ENCODE peak calls at places on chromosome 12, in eight cellular contexts. One of them, this sample, is unnamed.

GRCh38 chr12:2052861-2053674 is at the start of gene CACNA1C:
- DNase-seq in amygdala: peak; percentile 14
- DNase-seq in suprapubic skin: no peak
- DNase-seq in NCI-H2081: peak; percentile 71
- DNase-seq in psoas muscle: peak; percentile 71
- DNase-seq in germinal center: peak; percentile 36
- DNase-seq in pulmonary artery endothelial cell: no peak
- DNase-seq in right atrium auricular region: no peak
- DNase-seq in this sample: peak; percentile 62

GRCh38 chr12:121279507-121279915 is 17.0 kb downstream of the CAMKK2 start:
- DNase-seq in amygdala: no peak
- DNase-seq in psoas muscle: peak; percentile 69
- DNase-seq in suprapubic skin: no peak
- DNase-seq in pulmonary artery endothelial cell: no peak
- DNase-seq in germinal center: no peak
- DNase-seq in NCI-H2081: no peak
- DNase-seq in right atrium auricular region: no peak
- DNase-seq in this sample: no peak

GRCh38 chr12:89706551-89707348 is 1.9 kb downstream of the ATP2B1 start:
- DNase-seq in amygdala: peak; percentile 2
- DNase-seq in psoas muscle: peak; percentile 51
- DNase-seq in right atrium auricular region: no peak
- DNase-seq in germinal center: no peak
- DNase-seq in suprapubic skin: no peak
- DNase-seq in NCI-H2081: peak; percentile 11
- DNase-seq in pulmonary artery endothelial cell: no peak
- DNase-seq in this sample: no peak

GRCh38 chr12:115467531-115467930 is 783.6 kb upstream of the TBX3 start:
- DNase-seq in psoas muscle: no peak
- DNase-seq in NCI-H2081: no peak
- DNase-seq in suprapubic skin: no peak
- DNase-seq in right atrium auricular region: no peak
- DNase-seq in amygdala: no peak
- DNase-seq in pulmonary artery endothelial cell: no peak
- DNase-seq in germinal center: no peak
- DNase-seq in this sample: no peak

GRCh38 chr12:7060353-7060954 is at the start of gene C1S:
- DNase-seq in suprapubic skin: peak; percentile 82
- DNase-seq in NCI-H2081: peak; percentile 3
- DNase-seq in pulmonary artery endothelial cell: peak; percentile 19
- DNase-seq in right atrium auricular region: peak; percentile 92
- DNase-seq in amygdala: no peak
- DNase-seq in germinal center: no peak
- DNase-seq in psoas muscle: peak; percentile 90
- DNase-seq in this sample: no peak

GRCh38 chr12:89947437-89948265 is 239.0 kb upstream of the ATP2B1 start:
- DNase-seq in psoas muscle: no peak
- DNase-seq in amygdala: no peak
- DNase-seq in germinal center: no peak
- DNase-seq in pulmonary artery endothelial cell: peak; percentile 78
- DNase-seq in right atrium auricular region: no peak
- DNase-seq in NCI-H2081: peak; percentile 76
- DNase-seq in suprapubic skin: no peak
- DNase-seq in this sample: no peak

GRCh38 chr12:95316798-95317197 is 99.2 kb downstream of the VEZT start:
- DNase-seq in pulmonary artery endothelial cell: no peak
- DNase-seq in amygdala: no peak
- DNase-seq in psoas muscle: no peak
- DNase-seq in suprapubic skin: no peak
- DNase-seq in germinal center: no peak
- DNase-seq in right atrium auricular region: no peak
- DNase-seq in NCI-H2081: no peak
- DNase-seq in this sample: no peak

GRCh38 chr12:51848843-51849735 is 571 bp upstream of the FIGNL2 start:
- DNase-seq in suprapubic skin: no peak
- DNase-seq in germinal center: no peak
- DNase-seq in amygdala: no peak
- DNase-seq in right atrium auricular region: no peak
- DNase-seq in pulmonary artery endothelial cell: no peak
- DNase-seq in NCI-H2081: no peak
- DNase-seq in psoas muscle: no peak
- DNase-seq in this sample: no peak

GRCh38 chr12:64318605-64319004 is 72.0 kb downstream of the C12orf56 start:
- DNase-seq in suprapubic skin: no peak
- DNase-seq in amygdala: no peak
- DNase-seq in pulmonary artery endothelial cell: no peak
- DNase-seq in right atrium auricular region: no peak
- DNase-seq in NCI-H2081: no peak
- DNase-seq in germinal center: no peak
- DNase-seq in psoas muscle: no peak
- DNase-seq in this sample: no peak

GRCh38 chr12:83036847-83037246 is 350.1 kb downstream of the TMTC2 start:
- DNase-seq in suprapubic skin: no peak
- DNase-seq in right atrium auricular region: no peak
- DNase-seq in pulmonary artery endothelial cell: no peak
- DNase-seq in psoas muscle: no peak
- DNase-seq in germinal center: no peak
- DNase-seq in amygdala: no peak
- DNase-seq in NCI-H2081: no peak
- DNase-seq in this sample: no peak

GRCh38 chr12:126369487-126370463 is 1304.5 kb downstream of the AACS start:
- DNase-seq in amygdala: no peak
- DNase-seq in pulmonary artery endothelial cell: no peak
- DNase-seq in right atrium auricular region: no peak
- DNase-seq in germinal center: no peak
- DNase-seq in NCI-H2081: no peak
- DNase-seq in psoas muscle: no peak
- DNase-seq in suprapubic skin: no peak
- DNase-seq in this sample: no peak

GRCh38 chr12:62466018-62466595 is 519 bp upstream of the MON2 start:
- DNase-seq in pulmonary artery endothelial cell: no peak
- DNase-seq in NCI-H2081: no peak
- DNase-seq in germinal center: peak; percentile 65
- DNase-seq in psoas muscle: no peak
- DNase-seq in right atrium auricular region: peak; percentile 62
- DNase-seq in suprapubic skin: no peak
- DNase-seq in amygdala: peak; percentile 28
- DNase-seq in this sample: peak; percentile 32

GRCh38 chr12:24888813-24889212 is 60.1 kb downstream of the BCAT1 start:
- DNase-seq in psoas muscle: no peak
- DNase-seq in right atrium auricular region: no peak
- DNase-seq in pulmonary artery endothelial cell: no peak
- DNase-seq in amygdala: no peak
- DNase-seq in germinal center: no peak
- DNase-seq in suprapubic skin: no peak
- DNase-seq in NCI-H2081: peak; percentile 3
- DNase-seq in this sample: no peak

GRCh38 chr12:115763982-115764621 is 513.4 kb downstream of the MED13L start:
- DNase-seq in amygdala: no peak
- DNase-seq in pulmonary artery endothelial cell: no peak
- DNase-seq in psoas muscle: no peak
- DNase-seq in right atrium auricular region: no peak
- DNase-seq in NCI-H2081: no peak
- DNase-seq in germinal center: no peak
- DNase-seq in suprapubic skin: no peak
- DNase-seq in this sample: no peak

GRCh38 chr12:132597333-132598283 is 12.8 kb downstream of the LRCOL1 start:
- DNase-seq in right atrium auricular region: no peak
- DNase-seq in amygdala: no peak
- DNase-seq in NCI-H2081: peak; percentile 55
- DNase-seq in germinal center: no peak
- DNase-seq in psoas muscle: no peak
- DNase-seq in pulmonary artery endothelial cell: no peak
- DNase-seq in suprapubic skin: no peak
- DNase-seq in this sample: no peak

GRCh38 chr12:41051909-41052308 is 136.2 kb upstream of the PDZRN4 start:
- DNase-seq in pulmonary artery endothelial cell: no peak
- DNase-seq in right atrium auricular region: no peak
- DNase-seq in suprapubic skin: no peak
- DNase-seq in germinal center: no peak
- DNase-seq in psoas muscle: no peak
- DNase-seq in NCI-H2081: no peak
- DNase-seq in amygdala: no peak
- DNase-seq in this sample: no peak

GRCh38 chr12:108966378-108967151 is 54.3 kb downstream of the SVOP start:
- DNase-seq in amygdala: no peak
- DNase-seq in NCI-H2081: peak; percentile 23
- DNase-seq in suprapubic skin: no peak
- DNase-seq in right atrium auricular region: no peak
- DNase-seq in psoas muscle: peak; percentile 70
- DNase-seq in germinal center: no peak
- DNase-seq in pulmonary artery endothelial cell: no peak
- DNase-seq in this sample: no peak

GRCh38 chr12:64187370-64187769 is 34.7 kb downstream of the KICS2 start:
- DNase-seq in psoas muscle: no peak
- DNase-seq in suprapubic skin: no peak
- DNase-seq in pulmonary artery endothelial cell: no peak
- DNase-seq in NCI-H2081: no peak
- DNase-seq in germinal center: no peak
- DNase-seq in right atrium auricular region: no peak
- DNase-seq in amygdala: no peak
- DNase-seq in this sample: no peak

GRCh38 chr12:62190921-62191746 is 69.1 kb upstream of the USP15 start:
- DNase-seq in right atrium auricular region: no peak
- DNase-seq in suprapubic skin: no peak
- DNase-seq in pulmonary artery endothelial cell: no peak
- DNase-seq in germinal center: peak; percentile 3
- DNase-seq in NCI-H2081: no peak
- DNase-seq in amygdala: no peak
- DNase-seq in psoas muscle: no peak
- DNase-seq in this sample: peak; percentile 22

GRCh38 chr12:126055521-126055920 is 990.3 kb downstream of the AACS start:
- DNase-seq in suprapubic skin: no peak
- DNase-seq in psoas muscle: no peak
- DNase-seq in pulmonary artery endothelial cell: no peak
- DNase-seq in germinal center: no peak
- DNase-seq in NCI-H2081: no peak
- DNase-seq in amygdala: no peak
- DNase-seq in right atrium auricular region: no peak
- DNase-seq in this sample: no peak

GRCh38 chr12:92065664-92066063 is 80.0 kb downstream of the BTG1 start:
- DNase-seq in suprapubic skin: no peak
- DNase-seq in right atrium auricular region: no peak
- DNase-seq in psoas muscle: no peak
- DNase-seq in pulmonary artery endothelial cell: no peak
- DNase-seq in germinal center: no peak
- DNase-seq in NCI-H2081: no peak
- DNase-seq in amygdala: no peak
- DNase-seq in this sample: no peak

GRCh38 chr12:53276511-53276910 is 8.4 kb downstream of the ESPL1 start:
- DNase-seq in right atrium auricular region: no peak
- DNase-seq in pulmonary artery endothelial cell: no peak
- DNase-seq in germinal center: no peak
- DNase-seq in amygdala: no peak
- DNase-seq in NCI-H2081: no peak
- DNase-seq in psoas muscle: peak; percentile 31
- DNase-seq in suprapubic skin: no peak
- DNase-seq in this sample: no peak

GRCh38 chr12:12559699-12560296 is 2.9 kb downstream of the DUSP16 start:
- DNase-seq in pulmonary artery endothelial cell: no peak
- DNase-seq in suprapubic skin: no peak
- DNase-seq in germinal center: no peak
- DNase-seq in NCI-H2081: no peak
- DNase-seq in right atrium auricular region: no peak
- DNase-seq in amygdala: no peak
- DNase-seq in psoas muscle: no peak
- DNase-seq in this sample: no peak

GRCh38 chr12:91023326-91024004 is 18.7 kb upstream of the EPYC start:
- DNase-seq in right atrium auricular region: no peak
- DNase-seq in suprapubic skin: no peak
- DNase-seq in pulmonary artery endothelial cell: no peak
- DNase-seq in amygdala: no peak
- DNase-seq in NCI-H2081: no peak
- DNase-seq in psoas muscle: no peak
- DNase-seq in germinal center: no peak
- DNase-seq in this sample: no peak

GRCh38 chr12:45326358-45326971 is 110.6 kb downstream of the ANO6 start:
- DNase-seq in pulmonary artery endothelial cell: no peak
- DNase-seq in psoas muscle: no peak
- DNase-seq in germinal center: no peak
- DNase-seq in suprapubic skin: no peak
- DNase-seq in right atrium auricular region: no peak
- DNase-seq in NCI-H2081: no peak
- DNase-seq in amygdala: no peak
- DNase-seq in this sample: no peak

GRCh38 chr12:131882804-131883520 is 11.5 kb upstream of the ULK1 start:
- DNase-seq in NCI-H2081: no peak
- DNase-seq in amygdala: no peak
- DNase-seq in germinal center: no peak
- DNase-seq in right atrium auricular region: no peak
- DNase-seq in pulmonary artery endothelial cell: no peak
- DNase-seq in psoas muscle: no peak
- DNase-seq in suprapubic skin: no peak
- DNase-seq in this sample: no peak

GRCh38 chr12:67818379-67819001 is 169.9 kb downstream of the DYRK2 start:
- DNase-seq in germinal center: no peak
- DNase-seq in psoas muscle: no peak
- DNase-seq in suprapubic skin: no peak
- DNase-seq in pulmonary artery endothelial cell: no peak
- DNase-seq in NCI-H2081: no peak
- DNase-seq in amygdala: no peak
- DNase-seq in right atrium auricular region: no peak
- DNase-seq in this sample: no peak

GRCh38 chr12:12952036-12952435 is at the start of gene GPRC5D:
- DNase-seq in pulmonary artery endothelial cell: no peak
- DNase-seq in amygdala: no peak
- DNase-seq in suprapubic skin: no peak
- DNase-seq in psoas muscle: no peak
- DNase-seq in NCI-H2081: no peak
- DNase-seq in right atrium auricular region: no peak
- DNase-seq in germinal center: no peak
- DNase-seq in this sample: no peak

GRCh38 chr12:114681149-114681849 is 2.7 kb downstream of the TBX3 start:
- DNase-seq in suprapubic skin: no peak
- DNase-seq in psoas muscle: no peak
- DNase-seq in germinal center: no peak
- DNase-seq in amygdala: no peak
- DNase-seq in right atrium auricular region: no peak
- DNase-seq in pulmonary artery endothelial cell: no peak
- DNase-seq in NCI-H2081: no peak
- DNase-seq in this sample: no peak

GRCh38 chr12:91687052-91688017 is 458.3 kb downstream of the BTG1 start:
- DNase-seq in NCI-H2081: no peak
- DNase-seq in right atrium auricular region: no peak
- DNase-seq in germinal center: no peak
- DNase-seq in psoas muscle: no peak
- DNase-seq in pulmonary artery endothelial cell: no peak
- DNase-seq in suprapubic skin: no peak
- DNase-seq in amygdala: no peak
- DNase-seq in this sample: peak; percentile 12

GRCh38 chr12:121793836-121794531 is 496 bp upstream of the RHOF start:
- DNase-seq in suprapubic skin: peak; percentile 94
- DNase-seq in amygdala: peak; percentile 53
- DNase-seq in NCI-H2081: peak; percentile 86
- DNase-seq in psoas muscle: peak; percentile 96
- DNase-seq in germinal center: peak; percentile 88
- DNase-seq in pulmonary artery endothelial cell: no peak
- DNase-seq in right atrium auricular region: peak; percentile 92
- DNase-seq in this sample: peak; percentile 98

GRCh38 chr12:68686595-68687521 is at the start of gene NUP107:
- DNase-seq in germinal center: peak; percentile 97
- DNase-seq in pulmonary artery endothelial cell: peak; percentile 97
- DNase-seq in amygdala: peak; percentile 94
- DNase-seq in right atrium auricular region: peak; percentile 99
- DNase-seq in psoas muscle: peak; percentile 100
- DNase-seq in NCI-H2081: peak; percentile 99
- DNase-seq in suprapubic skin: peak; percentile 99
- DNase-seq in this sample: peak; percentile 96

GRCh38 chr12:118010903-118011302 is 5.6 kb upstream of the RFC5 start:
- DNase-seq in right atrium auricular region: no peak
- DNase-seq in germinal center: no peak
- DNase-seq in suprapubic skin: no peak
- DNase-seq in pulmonary artery endothelial cell: no peak
- DNase-seq in NCI-H2081: no peak
- DNase-seq in amygdala: no peak
- DNase-seq in psoas muscle: no peak
- DNase-seq in this sample: no peak